ENCODE peak calls at places on chromosomes 16 and 17, in six cellular contexts. Z is effector CD4-positive, alpha-beta T cell; I is Peyer's patch; W is MCF 10A; R is activated effector memory CD4-positive, alpha-beta T cell treated with anti-CD3 and anti-CD28 coated beads, Interleukin-2, amount 50 U/mL, for 16 hours; L is naive thymus-derived CD8-positive, alpha-beta T cell. M is an unnamed sample.

GRCh38 chr16:88010343-88010970 is 59.2 kb downstream of the BANP start:
- DNase-seq in L (no peak), W (no peak), I (no peak), R (no peak), Z (no peak), M (no peak)

GRCh38 chr16:57920891-57921240 is 50.1 kb downstream of the CNGB1 start:
- DNase-seq in L (no peak), R (no peak), I (no peak), Z (no peak), W (no peak), M (no peak)

GRCh38 chr16:30085820-30086219 is 5.9 kb downstream of the TBX6 start:
- DNase-seq in Z (no peak), R (no peak), W (no peak), I (no peak), L (no peak), M (no peak)

GRCh38 chr17:37089998-37090397 is 141.2 kb downstream of the AATF start:
- DNase-seq in Z (peak; percentile 43), R (peak; percentile 74), W (no peak), I (peak; percentile 79), L (peak; percentile 67), M (no peak)

GRCh38 chr16:87203060-87203656 is 114.0 kb downstream of the C16orf95 start:
- DNase-seq in I (peak; percentile 81), Z (no peak), R (peak; percentile 75), L (no peak), W (peak; percentile 79), M (peak; percentile 88)

GRCh38 chr17:77644981-77645380 is 313.5 kb upstream of the TNRC6C start:
- DNase-seq in I (peak; percentile 50), R (peak; percentile 84), L (peak; percentile 71), W (no peak), Z (peak; percentile 26), M (peak; percentile 67)

GRCh38 chr17:62933986-62934385 is 32.0 kb upstream of the TANC2 start:
- DNase-seq in R (no peak), Z (no peak), W (no peak), I (no peak), L (no peak), M (no peak)

GRCh38 chr17:49390548-49391324 is 23.9 kb downstream of the PHB1 start:
- DNase-seq in L (no peak), I (peak; percentile 75), W (no peak), R (no peak), Z (no peak), M (no peak)

GRCh38 chr16:49634235-49635008 is 221.5 kb downstream of the ZNF423 start:
- DNase-seq in Z (no peak), I (no peak), L (no peak), R (no peak), W (no peak), M (peak; percentile 16)

GRCh38 chr16:54867302-54867832 is 63.3 kb upstream of the IRX5 start:
- DNase-seq in W (peak; percentile 2), Z (no peak), R (no peak), I (no peak), L (no peak), M (no peak)

GRCh38 chr17:42773290-42774035 is at the start of gene VPS25:
- DNase-seq in W (peak; percentile 84), Z (peak; percentile 61), L (peak; percentile 87), I (peak; percentile 90), R (peak; percentile 91), M (peak; percentile 86)

GRCh38 chr16:58411736-58412614 is 19.7 kb downstream of the GINS3 start:
- DNase-seq in R (no peak), Z (no peak), L (no peak), I (no peak), W (peak; percentile 51), M (no peak)

GRCh38 chr17:7831233-7831632 is 2.8 kb upstream of the KDM6B start:
- DNase-seq in Z (no peak), I (no peak), R (peak; percentile 50), W (no peak), L (no peak), M (no peak)

GRCh38 chr17:78534492-78535284 is 42.5 kb downstream of the DNAH17 start:
- DNase-seq in W (no peak), L (no peak), I (no peak), Z (no peak), R (peak; percentile 64), M (no peak)

GRCh38 chr17:81831957-81832607 is 1.0 kb downstream of the MCRIP1 start:
- DNase-seq in R (peak; percentile 80), L (no peak), W (no peak), I (no peak), Z (peak; percentile 26), M (no peak)

GRCh38 chr16:66894948-66895696 is 14.8 kb downstream of the PDP2 start:
- DNase-seq in I (peak; percentile 87), Z (peak; percentile 38), R (peak; percentile 82), W (peak; percentile 80), L (peak; percentile 69), M (peak; percentile 69)

GRCh38 chr16:1677339-1677738 is 740 bp upstream of the JPT2 start:
- DNase-seq in R (no peak), L (no peak), W (no peak), I (no peak), Z (no peak), M (no peak)

GRCh38 chr16:740764-741505 is at the start of gene CIAO3:
- DNase-seq in Z (peak; percentile 88), W (peak; percentile 88), I (peak; percentile 93), L (peak; percentile 94), R (peak; percentile 97), M (peak; percentile 91)

GRCh38 chr17:31582151-31582907 is 190.9 kb downstream of the RAB11FIP4 start:
- DNase-seq in W (peak; percentile 16), I (peak; percentile 59), R (no peak), L (no peak), Z (no peak), M (peak; percentile 28)

GRCh38 chr16:20673882-20674683 is 23.4 kb downstream of the ACSM1 start:
- DNase-seq in W (no peak), L (no peak), Z (no peak), I (no peak), R (no peak), M (no peak)

GRCh38 chr17:7403043-7403901 is 625 bp downstream of the TMEM256 start:
- DNase-seq in I (peak; percentile 88), W (no peak), Z (peak; percentile 19), L (no peak), R (peak; percentile 68), M (no peak)

GRCh38 chr16:84665359-84665758 is 17.0 kb downstream of the KLHL36 start:
- DNase-seq in R (no peak), Z (no peak), I (no peak), W (no peak), L (no peak), M (no peak)

GRCh38 chr16:2042171-2042570 is 5.5 kb downstream of the NTHL1 start:
- DNase-seq in W (no peak), Z (no peak), I (no peak), R (no peak), L (no peak), M (no peak)

GRCh38 chr17:57294075-57294474 is 37.8 kb downstream of the MSI2 start:
- DNase-seq in Z (no peak), L (no peak), I (no peak), R (no peak), W (no peak), M (no peak)

GRCh38 chr16:87570938-87571867 is 31.1 kb upstream of the JPH3 start:
- DNase-seq in L (no peak), W (peak; percentile 28), R (no peak), Z (no peak), I (peak; percentile 71), M (peak; percentile 85)

GRCh38 chr17:7839199-7839889 is 5.3 kb downstream of the KDM6B start:
- DNase-seq in R (peak; percentile 62), Z (no peak), W (no peak), I (peak; percentile 90), L (no peak), M (no peak)

GRCh38 chr17:73770115-73770848 is 126.0 kb upstream of the SDK2 start:
- DNase-seq in Z (no peak), I (peak; percentile 68), W (peak; percentile 77), L (no peak), R (no peak), M (no peak)

GRCh38 chr17:35809855-35810461 is 674 bp downstream of the TAF15 start:
- DNase-seq in I (no peak), W (no peak), L (no peak), Z (no peak), R (no peak), M (peak; percentile 44)

GRCh38 chr17:45197108-45197507 is 24.6 kb upstream of the FMNL1 start:
- DNase-seq in Z (no peak), W (no peak), L (no peak), I (no peak), R (no peak), M (no peak)

GRCh38 chr16:47873434-47873833 is 282.4 kb downstream of the ABCC12 start:
- DNase-seq in I (no peak), Z (no peak), L (no peak), W (peak; percentile 11), R (no peak), M (no peak)

GRCh38 chr16:27973678-27974077 is 89.8 kb downstream of the GSG1L start:
- DNase-seq in R (no peak), W (no peak), I (peak; percentile 23), L (no peak), Z (no peak), M (no peak)

GRCh38 chr17:51050291-51051033 is 70.2 kb downstream of the SPAG9 start:
- DNase-seq in Z (no peak), I (no peak), W (no peak), R (no peak), L (no peak), M (no peak)

GRCh38 chr16:4410335-4411075 is 5.9 kb downstream of the CORO7 start:
- DNase-seq in I (peak; percentile 73), W (peak; percentile 71), Z (no peak), L (no peak), R (no peak), M (no peak)

GRCh38 chr17:75854881-75855309 is 240 bp downstream of the WBP2 start:
- DNase-seq in W (no peak), R (no peak), L (no peak), Z (no peak), I (no peak), M (no peak)